ENCODE peak calls at places on chromosomes 1 and 21, in nine cellular contexts. A is HFFc6; E is endothelial cell; T is CD4-positive, alpha-beta T cell; M is HFF-Myc; S is fibroblast of lung; P is uterus; X is cardiac muscle cell; D is suprapubic skin. G is an unnamed sample.

GRCh38 chr21:41869771-41870170 is 9.4 kb downstream of the PRDM15 start:
- DNase-seq in A (no peak), E (no peak), T (no peak), M (no peak), S (no peak), P (no peak), X (no peak), D (no peak), G (no peak)

GRCh38 chr1:231393668-231394067 is 28.4 kb downstream of the EGLN1 start:
- DNase-seq in A (no peak), E (no peak), T (no peak), M (no peak), S (no peak), P (no peak), X (peak; percentile 31), D (no peak), G (no peak)

GRCh38 chr1:186763107-186763506 is 65.6 kb upstream of the PLA2G4A start:
- DNase-seq in A (peak; percentile 51), E (no peak), T (no peak), M (no peak), S (peak; percentile 11), P (no peak), X (no peak), D (no peak), G (no peak)

GRCh38 chr1:76073471-76073870 is 1.1 kb upstream of the ST6GALNAC3 start:
- DNase-seq in A (peak; percentile 78), E (no peak), T (no peak), M (no peak), S (peak; percentile 86), P (no peak), X (no peak), D (no peak), G (no peak)

GRCh38 chr1:185559684-185560310 is 174.4 kb upstream of the HMCN1 start:
- DNase-seq in A (peak; percentile 38), E (peak; percentile 25), T (peak; percentile 41), M (no peak), S (no peak), P (no peak), X (peak; percentile 39), D (no peak), G (no peak)

GRCh38 chr1:156097499-156098178 is 15.4 kb upstream of the MEX3A start:
- DNase-seq in A (no peak), E (no peak), T (no peak), M (no peak), S (no peak), P (no peak), X (no peak), D (no peak), G (no peak)

GRCh38 chr1:209038316-209038715 is 545.2 kb upstream of the CAMK1G start:
- DNase-seq in A (no peak), E (no peak), T (no peak), M (no peak), S (no peak), P (no peak), X (no peak), D (no peak), G (no peak)

GRCh38 chr1:80540605-80541004 is 1260.1 kb upstream of the ADGRL2 start:
- DNase-seq in A (no peak), E (no peak), T (no peak), M (no peak), S (peak; percentile 39), P (no peak), X (no peak), D (no peak), G (no peak)

GRCh38 chr1:154945160-154945961 is 8.8 kb upstream of the PMVK start:
- DNase-seq in A (no peak), E (no peak), T (no peak), M (no peak), S (no peak), P (no peak), X (no peak), D (no peak), G (no peak)

GRCh38 chr1:59971464-59971911 is 44.9 kb upstream of the CYP2J2 start:
- DNase-seq in A (peak; percentile 56), E (peak; percentile 84), T (peak; percentile 30), M (no peak), S (peak; percentile 69), P (peak; percentile 41), X (peak; percentile 76), D (peak; percentile 74), G (peak; percentile 83)

GRCh38 chr1:35266306-35266705 is 2.2 kb upstream of the ZMYM4 start:
- DNase-seq in A (no peak), E (no peak), T (no peak), M (no peak), S (no peak), P (no peak), X (no peak), D (no peak), G (no peak)

GRCh38 chr1:226519741-226520598 is 28.6 kb upstream of the STUM start:
- DNase-seq in A (no peak), E (no peak), T (no peak), M (no peak), S (no peak), P (no peak), X (peak; percentile 64), D (no peak), G (no peak)

GRCh38 chr1:228650946-228651345 is 84.3 kb upstream of the RHOU start:
- DNase-seq in A (no peak), E (no peak), T (no peak), M (no peak), S (no peak), P (no peak), X (no peak), D (no peak), G (no peak)

GRCh38 chr1:206882555-206882954 is 14.7 kb upstream of the IL24 start:
- DNase-seq in A (no peak), E (no peak), T (no peak), M (no peak), S (no peak), P (no peak), X (no peak), D (no peak), G (no peak)
- TF ChIP-seq CTCF in A (peak; percentile 55), E (peak; percentile 52), T (peak; percentile 29), M (no peak), S (no peak), P (no peak), X (no peak), D (no peak), G (peak; percentile 42)

GRCh38 chr1:53766194-53766748 is 27.3 kb upstream of the GLIS1 start:
- DNase-seq in A (no peak), E (no peak), T (no peak), M (no peak), S (no peak), P (no peak), X (no peak), D (no peak), G (no peak)

GRCh38 chr1:53763911-53764310 is 24.9 kb upstream of the GLIS1 start:
- DNase-seq in A (no peak), E (no peak), T (no peak), M (no peak), S (no peak), P (no peak), X (no peak), D (no peak), G (no peak)

GRCh38 chr1:53765656-53766055 is 26.7 kb upstream of the GLIS1 start:
- DNase-seq in A (peak; percentile 50), E (no peak), T (no peak), M (peak; percentile 21), S (peak; percentile 30), P (no peak), X (no peak), D (no peak), G (no peak)

GRCh38 chr1:53766766-53767409 is 27.9 kb upstream of the GLIS1 start:
- DNase-seq in A (peak; percentile 37), E (no peak), T (no peak), M (no peak), S (peak; percentile 61), P (no peak), X (no peak), D (no peak), G (no peak)

DNA sequence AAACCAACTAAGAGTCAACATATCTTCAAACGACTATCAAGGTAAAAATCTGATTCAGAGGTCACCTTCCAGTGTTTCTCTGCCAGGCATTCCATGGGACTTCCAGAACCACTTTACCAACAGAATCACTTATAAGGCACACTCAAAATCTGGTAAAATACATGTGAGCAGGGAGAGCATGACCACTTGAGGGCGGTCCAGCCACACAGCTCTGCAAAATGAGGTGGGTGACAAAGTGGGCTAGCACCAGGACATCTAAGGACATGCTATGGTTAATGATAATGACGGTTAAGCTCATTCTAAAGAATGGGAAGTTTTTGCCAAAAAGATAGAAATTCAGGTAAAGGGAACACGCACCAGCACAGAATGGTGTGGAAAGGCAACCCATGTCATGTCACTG is 24.5 kb upstream of the GLIS1 start:
- DNase-seq in A (no peak), E (no peak), T (no peak), M (no peak), S (no peak), P (no peak), X (no peak), D (no peak), G (no peak)
- TF ChIP-seq CTCF in A (peak; percentile 16), E (no peak), T (no peak), M (no peak), S (no peak), P (no peak), X (no peak), D (no peak), G (no peak)

DNA sequence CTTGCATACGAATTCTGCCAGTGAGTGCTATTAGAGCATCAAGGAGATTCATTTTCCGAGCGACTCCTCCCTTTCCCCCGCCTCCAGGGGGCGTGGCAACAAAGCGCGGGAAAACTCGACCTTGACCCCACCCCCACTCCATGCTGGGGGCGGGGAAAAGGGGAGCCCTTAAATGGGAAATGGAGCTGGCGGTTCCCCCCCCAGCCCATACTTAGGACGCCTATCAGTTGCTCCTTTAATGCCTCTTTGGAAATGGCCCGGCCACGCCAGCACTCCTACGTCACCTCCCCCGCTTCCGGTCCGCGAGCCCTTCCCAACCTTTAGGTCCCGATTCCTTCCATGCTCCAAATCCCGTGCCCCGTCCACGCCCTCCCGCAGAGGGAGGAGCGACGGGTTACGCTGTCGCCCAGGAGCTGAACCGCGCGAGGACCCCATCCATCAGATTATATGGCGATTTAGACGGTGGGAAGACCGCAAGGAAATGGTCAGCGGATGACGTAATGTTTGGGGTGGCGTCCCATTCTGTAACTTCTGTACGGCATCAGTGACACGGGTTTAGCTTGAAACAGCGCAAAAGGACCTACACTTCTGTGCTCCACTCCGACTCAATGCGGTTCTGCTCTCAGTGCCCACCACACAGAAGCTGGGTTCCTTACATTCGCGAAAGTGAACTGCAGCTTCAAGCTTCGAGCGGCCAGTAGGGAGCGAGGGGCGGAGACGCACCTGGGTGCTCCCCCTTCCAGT is 702 bp upstream of the ZNF687 start:
- DNase-seq in A (peak; percentile 92), E (peak; percentile 92), T (peak; percentile 95), M (peak; percentile 91), S (peak; percentile 99), P (peak; percentile 98), X (peak; percentile 96), D (peak; percentile 98), G (peak; percentile 97)
- TF ChIP-seq CTCF in A (peak; percentile 74), E (peak; percentile 56), T (peak; percentile 16), M (no peak), S (no peak), P (peak; percentile 46), X (no peak), D (no peak), G (peak; percentile 30)

DNA sequence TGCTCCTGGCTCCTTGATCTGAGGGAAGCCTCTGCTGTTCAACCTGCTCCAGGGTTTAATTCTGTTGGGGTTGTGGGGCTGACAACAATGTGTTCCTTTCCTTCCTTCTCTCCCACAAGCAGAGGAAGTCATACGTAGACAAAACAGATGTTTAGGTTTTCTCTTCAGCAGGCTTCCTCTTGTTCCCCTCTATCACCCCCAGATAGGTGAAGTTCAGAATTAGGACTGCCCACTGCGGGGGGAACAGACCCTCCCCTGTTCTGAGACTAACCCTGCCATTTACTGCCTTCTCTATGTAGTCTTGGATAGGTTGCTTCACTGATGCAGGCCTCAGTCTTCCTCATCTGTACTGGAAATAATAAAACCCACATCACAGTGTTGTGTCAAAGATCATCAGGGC is 30.0 kb upstream of the NRDC start:
- DNase-seq in A (no peak), E (no peak), T (no peak), M (no peak), S (no peak), P (no peak), X (no peak), D (no peak), G (no peak)
- TF ChIP-seq CTCF in A (no peak), E (no peak), T (no peak), M (no peak), S (no peak), P (no peak), X (no peak), D (no peak), G (no peak)